ENCODE peak calls at places on chromosomes 16 and 17, in eight cellular contexts. Q is stomach, U is prostate gland, K is suprapubic skin, F is GM12878, G is upper lobe of left lung, A is HCT116, T is SK-N-SH. L is an unnamed sample.

GRCh38 chr16:17777461-17777863 is 306.7 kb upstream of the XYLT1 start:
- DNase-seq in Q (no peak), U (no peak), K (no peak), F (no peak), G (no peak), A (no peak), T (no peak), L (no peak)

GRCh38 chr17:9672266-9672665 is 26.9 kb downstream of the USP43 start:
- DNase-seq in Q (no peak), U (no peak), K (no peak), F (no peak), G (no peak), A (no peak), T (no peak), L (no peak)

GRCh38 chr16:68746951-68747350 is 9.9 kb downstream of the CDH1 start:
- DNase-seq in Q (no peak), U (no peak), K (no peak), F (no peak), G (no peak), A (no peak), T (no peak), L (no peak)

GRCh38 chr17:4006745-4007211 is 42.5 kb upstream of the ATP2A3 start:
- DNase-seq in Q (peak; percentile 47), U (no peak), K (no peak), F (no peak), G (no peak), A (no peak), T (peak; percentile 77), L (no peak)

GRCh38 chr16:15601212-15601879 is 41.6 kb downstream of the MARF1 start:
- DNase-seq in Q (no peak), U (no peak), K (no peak), F (no peak), G (peak; percentile 48), A (no peak), T (no peak), L (no peak)

GRCh38 chr17:11921296-11921695 is 76.0 kb downstream of the ZNF18 start:
- DNase-seq in Q (no peak), U (no peak), K (no peak), F (no peak), G (no peak), A (no peak), T (no peak), L (no peak)

GRCh38 chr17:36089888-36090836 is at the start of gene CCL3:
- DNase-seq in Q (no peak), U (no peak), K (no peak), F (peak; percentile 99), G (no peak), A (no peak), T (no peak), L (peak; percentile 27)

GRCh38 chr16:620700-621525 is 9.9 kb upstream of the WFIKKN1 start:
- DNase-seq in Q (no peak), U (no peak), K (no peak), F (no peak), G (peak; percentile 77), A (no peak), T (peak; percentile 39), L (no peak)

GRCh38 chr17:39096435-39097158 is 54.8 kb downstream of the PLXDC1 start:
- DNase-seq in Q (no peak), U (no peak), K (no peak), F (no peak), G (no peak), A (no peak), T (no peak), L (peak; percentile 85)

GRCh38 chr16:89491238-89491869 is 993 bp upstream of the ANKRD11 start:
- DNase-seq in Q (no peak), U (no peak), K (no peak), F (no peak), G (no peak), A (no peak), T (peak; percentile 46), L (no peak)

GRCh38 chr17:50556803-50557202 is 3.7 kb upstream of the CACNA1G start:
- DNase-seq in Q (peak; percentile 66), U (no peak), K (no peak), F (no peak), G (no peak), A (no peak), T (peak; percentile 91), L (no peak)

GRCh38 chr17:50551884-50552283 is 4.9 kb downstream of the SPATA20 start:
- DNase-seq in Q (no peak), U (no peak), K (no peak), F (no peak), G (no peak), A (no peak), T (no peak), L (no peak)

GRCh38 chr17:50551433-50551815 is 4.5 kb downstream of the SPATA20 start:
- DNase-seq in Q (peak; percentile 52), U (no peak), K (no peak), F (no peak), G (no peak), A (no peak), T (no peak), L (no peak)

GRCh38 chr17:50557265-50558029 is 3.1 kb upstream of the CACNA1G start:
- DNase-seq in Q (no peak), U (no peak), K (no peak), F (no peak), G (no peak), A (no peak), T (no peak), L (no peak)

DNA sequence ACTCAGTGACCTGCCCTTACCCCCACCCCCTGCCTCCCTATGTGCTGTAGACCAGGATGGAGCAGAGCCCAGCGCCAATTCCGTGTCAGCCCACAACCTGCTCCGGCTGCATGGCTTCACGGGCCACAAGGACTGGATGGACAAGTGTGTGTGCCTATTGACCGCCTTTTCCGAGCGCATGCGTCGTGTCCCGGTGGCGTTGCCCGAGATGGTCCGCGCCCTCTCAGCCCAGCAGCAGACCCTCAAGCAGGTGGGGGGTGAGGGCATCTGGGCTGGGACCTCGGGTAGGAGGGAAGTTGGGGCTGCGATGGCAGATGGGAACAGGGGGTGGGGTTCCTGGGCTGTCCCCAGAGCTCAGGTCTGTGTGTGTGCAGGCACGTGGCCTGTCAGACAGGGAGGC is 6.3 kb upstream of the CACNA1G start:
- DNase-seq in Q (no peak), U (no peak), K (no peak), F (no peak), G (no peak), A (no peak), T (no peak), L (no peak)
- TF ChIP-seq POLR2AphosphoS5 in Q (no peak), U (no peak), K (no peak), F (no peak), G (no peak), A (no peak), T (no peak), L (no peak)

GRCh38 chr17:57531078-57531477 is 214.0 kb downstream of the CCDC182 start:
- DNase-seq in Q (no peak), U (no peak), K (no peak), F (no peak), G (no peak), A (no peak), T (no peak), L (no peak)
- H3K27ac ChIP-seq in Q (no peak overlapping the region), U (no peak overlapping the region), K (no peak overlapping the region), F (no peak overlapping the region), G (no peak overlapping the region), A (no peak overlapping the region), T (peak overlapping the region; percentile 96), L (no peak overlapping the region)

DNA sequence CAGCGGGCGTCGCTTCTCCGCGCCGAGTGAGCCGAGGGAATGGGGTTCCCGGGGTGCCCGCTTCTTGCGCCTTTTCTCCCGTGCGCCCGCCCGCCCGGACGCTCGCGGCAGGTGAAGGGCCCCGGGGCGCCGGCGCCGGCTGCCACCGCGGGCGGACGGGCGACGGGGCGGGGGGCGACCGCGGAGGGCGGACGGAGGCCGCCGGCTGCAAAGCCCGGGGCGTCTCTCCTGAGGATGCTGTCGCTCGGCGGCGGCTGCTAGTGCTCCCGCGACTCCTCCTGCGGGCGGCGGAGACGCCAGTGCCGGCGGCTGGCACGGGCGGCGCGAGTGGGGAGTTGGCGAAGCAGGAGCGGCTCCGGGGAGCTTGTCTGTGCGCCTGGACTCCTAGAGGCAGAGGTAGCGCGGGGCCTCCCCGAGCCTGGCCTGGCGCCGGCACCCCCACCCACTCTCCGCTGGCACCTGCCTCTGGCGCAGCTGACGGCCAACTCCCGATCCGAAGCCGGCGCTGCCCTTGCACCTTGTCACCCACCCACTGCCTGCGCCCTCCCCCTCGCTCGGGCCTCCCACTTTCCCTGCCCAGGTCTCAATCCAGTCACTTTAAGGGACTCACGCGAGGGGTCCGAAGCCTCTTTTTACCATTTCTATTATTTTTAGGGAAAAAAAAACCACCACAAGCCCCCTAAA is at the start of gene FAM20A:
- DNase-seq in Q (peak; percentile 87), U (no peak), K (peak; percentile 73), F (no peak), G (peak; percentile 94), A (no peak), T (peak; percentile 68), L (no peak)
- H3K4me3 ChIP-seq in Q (peak within 1 kb of the TSS; percentile 60), U (peak within 1 kb of the TSS; percentile 25), K (peak within 1 kb of the TSS; percentile 75), F (no peak within 1 kb of the TSS), G (peak within 1 kb of the TSS; percentile 64), A (no peak within 1 kb of the TSS), T (peak within 1 kb of the TSS; percentile 37), L (peak within 1 kb of the TSS; percentile 42)

GRCh38 chr17:48503747-48504146 is 27.1 kb downstream of the HOXB1 start:
- DNase-seq in Q (no peak), U (no peak), K (no peak), F (no peak), G (no peak), A (no peak), T (no peak), L (no peak)
- TF ChIP-seq POLR2AphosphoS5 in Q (no peak), U (no peak), K (no peak), F (no peak), G (no peak), A (no peak), T (no peak), L (no peak)

GRCh38 chr16:57664662-57665025 is 3.5 kb upstream of the ADGRG3 start:
- DNase-seq in Q (no peak), U (no peak), K (no peak), F (no peak), G (no peak), A (no peak), T (no peak), L (no peak)
- H3K27ac ChIP-seq in Q (no peak overlapping the region), U (no peak overlapping the region), K (no peak overlapping the region), F (no peak overlapping the region), G (no peak overlapping the region), A (no peak overlapping the region), T (no peak overlapping the region), L (no peak overlapping the region)

DNA sequence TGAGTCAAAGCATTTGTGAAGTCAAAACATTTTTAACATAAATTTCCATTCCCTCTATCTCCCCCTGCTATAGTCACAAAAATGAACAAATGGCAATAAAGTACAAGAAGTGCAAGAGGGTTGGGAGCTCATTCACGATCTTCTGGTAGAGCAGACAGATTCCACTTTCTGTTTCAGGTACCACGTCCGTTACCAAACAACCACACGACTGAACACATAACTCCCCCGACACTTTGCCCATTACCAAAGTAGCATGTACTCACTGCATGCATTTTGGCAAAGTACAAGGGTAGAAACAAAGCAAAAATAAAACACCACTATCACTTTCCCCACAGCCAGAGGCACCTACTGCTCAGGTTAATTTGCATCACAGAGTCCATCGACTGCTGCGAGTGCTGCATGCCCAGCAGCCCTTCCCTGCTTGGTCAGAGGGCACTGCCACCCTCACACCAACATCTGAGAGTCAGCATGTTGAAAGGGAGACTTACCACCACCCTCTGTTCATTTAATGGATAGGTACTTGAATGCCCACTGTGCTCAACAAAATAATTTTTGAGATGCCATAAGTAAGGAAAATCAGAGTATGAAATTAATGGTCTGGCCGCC is 150.3 kb upstream of the AXIN2 start:
- DNase-seq in Q (no peak), U (no peak), K (no peak), F (no peak), G (no peak), A (no peak), T (no peak), L (no peak)
- H3K4me3 ChIP-seq in Q (no peak overlapping the region), U (no peak overlapping the region), K (no peak overlapping the region), F (no peak overlapping the region), G (no peak overlapping the region), A (no peak overlapping the region), T (no peak overlapping the region), L (no peak overlapping the region)